ENCODE peak calls at places on chromosome 14, in ten cellular contexts. Z is A549, F is uterus, R is gastrocnemius medialis, W is prostate gland, B is esophagus muscularis mucosa, Q is HCT116, S is K562, H is body of pancreas, A is endothelial cell of umbilical vein. M is an unnamed sample.

GRCh38 chr14:88551936-88552565 is 2.8 kb downstream of the PTPN21 start:
- DNase-seq in Z (no peak), R (peak), B (no peak), F (no peak), A (peak), Q (no peak), W (peak), H (no peak), S (no peak), M (no peak)

GRCh38 chr14:64147126-64147790 is 146.9 kb downstream of the ESR2 start:
- DNase-seq in W (no peak), H (no peak), B (no peak), Q (no peak), Z (no peak), F (no peak), A (peak), R (no peak), S (no peak), M (no peak)

GRCh38 chr14:31006703-31007102 is 18.7 kb upstream of the AP4S1 start:
- DNase-seq in A (no peak), W (no peak), R (no peak), F (no peak), H (no peak), B (no peak), Q (no peak), Z (no peak), S (no peak), M (no peak)

GRCh38 chr14:101402936-101403660 is 158.2 kb upstream of the DIO3 start:
- DNase-seq in H (no peak), S (no peak), Q (no peak), Z (no peak), R (no peak), W (no peak), F (no peak), B (no peak), A (no peak), M (no peak)

GRCh38 chr14:69886843-69887242 is 7.6 kb downstream of the SMOC1 start:
- DNase-seq in S (no peak), F (no peak), R (no peak), B (no peak), A (no peak), H (no peak), Q (no peak), W (no peak), Z (no peak), M (no peak)

GRCh38 chr14:105838591-105839424 is 312.4 kb downstream of the TMEM121 start:
- DNase-seq in S (no peak), Q (no peak), H (no peak), B (no peak), F (no peak), A (no peak), Z (no peak), W (no peak), R (no peak), M (peak)

GRCh38 chr14:60621386-60621785 is 27.9 kb downstream of the SIX1 start:
- DNase-seq in Z (no peak), H (no peak), Q (no peak), W (no peak), A (no peak), S (no peak), B (no peak), R (no peak), F (no peak), M (no peak)

GRCh38 chr14:91149462-91149861 is 35.6 kb downstream of the DGLUCY start:
- DNase-seq in H (peak), B (no peak), Q (no peak), Z (peak), A (peak), S (peak), W (peak), R (peak), F (peak), M (peak)

GRCh38 chr14:42222924-42223471 is 616.3 kb downstream of the LRFN5 start:
- DNase-seq in Z (peak), F (no peak), S (no peak), A (no peak), R (peak), B (no peak), W (no peak), Q (no peak), H (no peak), M (no peak)

GRCh38 chr14:77302926-77303325 is 17.8 kb downstream of the POMT2 start:
- DNase-seq in F (no peak), B (no peak), Q (peak), W (no peak), S (peak), R (no peak), A (peak), H (no peak), Z (peak), M (peak)

GRCh38 chr14:71372411-71372838 is 465.2 kb downstream of the PCNX1 start:
- DNase-seq in R (no peak), Z (peak), B (no peak), A (peak), H (no peak), Q (no peak), F (no peak), W (peak), S (no peak), M (no peak)

GRCh38 chr14:96717116-96717515 is 80.1 kb upstream of the VRK1 start:
- DNase-seq in R (no peak), F (no peak), Z (no peak), H (no peak), A (no peak), W (no peak), Q (no peak), S (no peak), B (no peak), M (no peak)

GRCh38 chr14:104788533-104788818 is 7.1 kb downstream of the AKT1 start:
- DNase-seq in A (no peak), B (no peak), H (no peak), S (no peak), Q (no peak), R (no peak), W (no peak), F (no peak), Z (no peak), M (no peak)

DNA sequence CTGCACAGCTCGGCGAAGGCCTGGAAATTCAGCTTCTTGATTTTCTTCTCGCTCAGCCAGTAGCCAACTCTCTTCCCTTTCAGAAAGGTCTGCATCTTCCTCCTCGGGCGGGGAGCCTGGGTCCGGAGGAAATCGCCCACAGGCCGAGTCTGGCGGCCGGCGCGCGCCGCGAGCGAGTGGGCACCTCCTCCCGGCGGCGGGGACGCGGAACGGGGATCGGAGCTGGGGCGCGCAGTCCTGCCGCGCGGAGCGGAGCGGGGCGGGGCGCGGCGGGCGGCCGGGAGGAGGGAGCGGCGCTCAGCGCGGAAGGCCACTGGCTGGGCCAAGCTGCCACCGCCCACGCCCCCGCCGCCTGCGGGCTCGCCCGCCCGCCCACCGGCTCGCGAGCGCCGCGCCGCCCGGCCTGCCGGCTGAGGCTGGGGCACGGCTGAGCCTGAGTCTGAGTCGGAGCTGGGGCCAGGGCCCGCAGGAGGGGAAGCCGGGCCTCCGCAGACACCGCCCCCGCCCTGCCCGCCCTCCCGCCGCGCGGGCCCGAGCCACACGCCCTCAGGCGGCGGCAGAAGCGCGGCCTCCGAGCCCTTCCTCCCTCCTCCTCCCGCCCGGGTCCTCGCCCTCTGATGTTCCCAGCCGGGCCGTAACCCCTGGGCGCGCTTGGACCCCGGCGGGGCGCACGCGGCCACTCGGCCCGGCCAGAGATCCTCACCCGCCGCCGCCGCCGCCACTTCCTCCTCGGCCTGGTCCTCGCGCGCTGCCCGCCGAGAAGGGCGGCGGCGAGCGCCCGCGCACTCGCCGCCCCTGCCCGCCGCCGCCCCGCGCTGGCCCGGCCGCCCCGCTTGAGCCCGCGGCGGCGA is 431 bp downstream of the ITPK1 start:
- DNase-seq in B (no peak), S (peak), A (peak), W (peak), H (peak), F (peak), Q (peak), R (peak), Z (peak), M (peak)
- TF ChIP-seq POLR2A in B (peak), S (no peak), A (no peak), W (peak), H (peak), F (peak), Q (no peak), R (peak), Z (peak), M (no peak)

GRCh38 chr14:67999290-67999689 is 179.7 kb downstream of the RAD51B start:
- DNase-seq in A (no peak), Q (no peak), W (no peak), R (no peak), S (no peak), Z (no peak), H (no peak), F (no peak), B (no peak), M (no peak)

GRCh38 chr14:67996235-67996634 is 176.7 kb downstream of the RAD51B start:
- DNase-seq in Q (no peak), S (no peak), W (no peak), R (no peak), F (no peak), B (no peak), H (no peak), Z (no peak), A (no peak), M (no peak)

GRCh38 chr14:67999693-68000384 is 180.3 kb downstream of the RAD51B start:
- DNase-seq in H (no peak), Z (peak), W (no peak), R (no peak), F (no peak), S (no peak), B (no peak), A (peak), Q (peak), M (no peak)

GRCh38 chr14:67998804-67999203 is 179.2 kb downstream of the RAD51B start:
- DNase-seq in Q (no peak), R (no peak), W (no peak), B (no peak), A (no peak), S (no peak), H (no peak), Z (no peak), F (no peak), M (no peak)

DNA sequence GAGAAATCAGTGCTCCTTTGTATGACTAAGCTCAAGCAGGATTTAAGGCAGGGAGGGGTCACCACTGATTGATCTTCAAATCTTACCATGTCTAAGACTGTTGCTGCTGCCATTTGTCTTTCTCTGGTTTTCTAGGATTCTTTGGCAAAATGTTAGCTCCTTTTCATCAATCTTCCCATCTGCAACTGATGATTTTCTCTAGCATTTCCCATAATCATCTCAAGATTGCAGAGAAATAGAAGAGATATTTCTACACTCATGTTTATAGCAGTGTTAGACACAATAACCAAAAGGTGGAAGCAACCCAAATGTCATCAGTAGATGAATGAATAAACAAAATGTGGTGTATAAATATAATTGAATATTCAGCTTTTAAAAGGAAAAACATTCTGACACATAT is 175.0 kb downstream of the RAD51B start:
- DNase-seq in W (no peak), Z (no peak), R (no peak), B (no peak), F (no peak), Q (no peak), H (no peak), A (no peak), S (no peak), M (no peak)
- H3K27ac ChIP-seq in W (no peak), Z (no peak), R (no peak), B (no peak), F (no peak), Q (peak), H (no peak), A (no peak), S (no peak), M (no peak)

GRCh38 chr14:100065161-100065871 is at the start of gene EVL:
- DNase-seq in Z (no peak), H (peak), A (peak), B (no peak), R (peak), F (no peak), W (no peak), S (no peak), Q (no peak), M (peak)
- TF ChIP-seq POLR2A in Z (no peak), H (peak), A (no peak), B (no peak), R (no peak), F (no peak), W (no peak), S (no peak), Q (no peak), M (no peak)

GRCh38 chr14:61751475-61751989 is 10.7 kb upstream of the SNAPC1 start:
- DNase-seq in A (no peak), Z (no peak), R (no peak), H (no peak), B (no peak), Q (no peak), S (no peak), F (no peak), W (no peak), M (no peak)
- H3K27ac ChIP-seq in A (peak), Z (peak), R (peak), H (peak), B (peak), Q (peak), S (peak), F (peak), W (peak), M (peak)

DNA sequence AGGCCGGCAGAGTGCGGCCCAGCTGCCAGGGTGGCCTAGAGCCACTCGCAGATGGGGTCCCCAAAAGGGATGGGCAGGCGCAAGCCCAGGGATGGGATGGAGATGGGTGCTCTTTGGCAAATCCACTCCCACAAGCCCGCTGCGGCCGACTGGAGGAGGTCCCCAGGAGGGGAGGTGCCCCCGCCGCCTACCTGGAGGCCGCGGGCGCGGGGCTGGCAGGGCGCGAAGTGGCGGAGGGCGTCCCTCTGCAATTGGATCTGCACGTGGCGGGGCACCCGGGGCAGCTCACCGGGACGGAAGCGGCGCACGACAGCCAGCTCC is 730 bp downstream of the PPP1R3E start:
- DNase-seq in Q (no peak), F (no peak), B (no peak), H (no peak), R (no peak), Z (no peak), A (no peak), S (no peak), W (no peak), M (peak)
- TF ChIP-seq POLR2A in Q (peak), F (peak), B (peak), H (peak), R (peak), Z (peak), A (no peak), S (peak), W (peak), M (peak)